ENCODE peak calls at places on chromosomes 1 and 21, in seven cellular contexts. One of them, this sample, is unnamed.
A peak's percentile ranks its signal among the peaks of the same experiment; 100 is the strongest.

GRCh38 chr1:84621553-84621952 is 47.3 kb upstream of the CTBS start:
- DNase-seq in mesenchymal stem cell: no peak
- DNase-seq in neuronal stem cell: no peak
- DNase-seq in H1: no peak
- DNase-seq in IMR-90: no peak
- DNase-seq in H9: no peak
- DNase-seq in mesendoderm: no peak
- DNase-seq in this sample: no peak

GRCh38 chr1:19003371-19004290 is 47.2 kb upstream of the IFFO2 start:
- DNase-seq in mesenchymal stem cell: no peak
- DNase-seq in neuronal stem cell: no peak
- DNase-seq in H1: no peak
- DNase-seq in IMR-90: peak; percentile 88
- DNase-seq in H9: no peak
- DNase-seq in mesendoderm: no peak
- DNase-seq in this sample: no peak

GRCh38 chr1:213381572-213382084 is 330.6 kb downstream of the RPS6KC1 start:
- DNase-seq in mesenchymal stem cell: no peak
- DNase-seq in neuronal stem cell: no peak
- DNase-seq in H1: no peak
- DNase-seq in IMR-90: peak; percentile 12
- DNase-seq in H9: no peak
- DNase-seq in mesendoderm: no peak
- DNase-seq in this sample: no peak

GRCh38 chr1:173095632-173096031 is 44.9 kb upstream of the TNFSF18 start:
- DNase-seq in mesenchymal stem cell: peak; percentile 77
- DNase-seq in neuronal stem cell: no peak
- DNase-seq in H1: no peak
- DNase-seq in IMR-90: peak; percentile 89
- DNase-seq in H9: no peak
- DNase-seq in mesendoderm: no peak
- DNase-seq in this sample: no peak

GRCh38 chr1:81312272-81312754 is 488.4 kb upstream of the ADGRL2 start:
- DNase-seq in mesenchymal stem cell: no peak
- DNase-seq in neuronal stem cell: no peak
- DNase-seq in H1: no peak
- DNase-seq in IMR-90: no peak
- DNase-seq in H9: peak; percentile 57
- DNase-seq in mesendoderm: peak; percentile 33
- DNase-seq in this sample: no peak

GRCh38 chr1:38872401-38873026 is 634 bp downstream of the MYCBP start:
- DNase-seq in mesenchymal stem cell: peak; percentile 47
- DNase-seq in neuronal stem cell: no peak
- DNase-seq in H1: no peak
- DNase-seq in IMR-90: peak; percentile 31
- DNase-seq in H9: no peak
- DNase-seq in mesendoderm: peak; percentile 19
- DNase-seq in this sample: no peak

GRCh38 chr1:173768827-173769226 is 54.0 kb downstream of the KLHL20 start:
- DNase-seq in mesenchymal stem cell: no peak
- DNase-seq in neuronal stem cell: no peak
- DNase-seq in H1: no peak
- DNase-seq in IMR-90: no peak
- DNase-seq in H9: no peak
- DNase-seq in mesendoderm: no peak
- DNase-seq in this sample: no peak

GRCh38 chr1:77489910-77490309 is 192.5 kb downstream of the ZZZ3 start:
- DNase-seq in mesenchymal stem cell: peak; percentile 74
- DNase-seq in neuronal stem cell: peak; percentile 6
- DNase-seq in H1: no peak
- DNase-seq in IMR-90: peak; percentile 24
- DNase-seq in H9: no peak
- DNase-seq in mesendoderm: peak; percentile 26
- DNase-seq in this sample: no peak

GRCh38 chr1:26799479-26800133 is 11.9 kb downstream of the PIGV start:
- DNase-seq in mesenchymal stem cell: peak; percentile 78
- DNase-seq in neuronal stem cell: no peak
- DNase-seq in H1: no peak
- DNase-seq in IMR-90: peak; percentile 81
- DNase-seq in H9: no peak
- DNase-seq in mesendoderm: peak; percentile 83
- DNase-seq in this sample: peak; percentile 46

GRCh38 chr1:110309768-110310167 is 29.4 kb upstream of the RBM15 start:
- DNase-seq in mesenchymal stem cell: peak; percentile 57
- DNase-seq in neuronal stem cell: no peak
- DNase-seq in H1: no peak
- DNase-seq in IMR-90: peak; percentile 91
- DNase-seq in H9: no peak
- DNase-seq in mesendoderm: no peak
- DNase-seq in this sample: no peak

GRCh38 chr1:29820401-29820800 is 584.1 kb downstream of the PTPRU start:
- DNase-seq in mesenchymal stem cell: no peak
- DNase-seq in neuronal stem cell: no peak
- DNase-seq in H1: no peak
- DNase-seq in IMR-90: no peak
- DNase-seq in H9: no peak
- DNase-seq in mesendoderm: no peak
- DNase-seq in this sample: no peak

GRCh38 chr1:189597083-189597482 is 880.6 kb downstream of the BRINP3 start:
- DNase-seq in mesenchymal stem cell: no peak
- DNase-seq in neuronal stem cell: no peak
- DNase-seq in H1: no peak
- DNase-seq in IMR-90: no peak
- DNase-seq in H9: no peak
- DNase-seq in mesendoderm: no peak
- DNase-seq in this sample: no peak

GRCh38 chr1:53016705-53017104 is 45.3 kb upstream of the PODN start:
- DNase-seq in mesenchymal stem cell: peak; percentile 29
- DNase-seq in neuronal stem cell: no peak
- DNase-seq in H1: no peak
- DNase-seq in IMR-90: peak; percentile 41
- DNase-seq in H9: no peak
- DNase-seq in mesendoderm: no peak
- DNase-seq in this sample: no peak

GRCh38 chr1:218355269-218355668 is 10.1 kb downstream of the TGFB2 start:
- DNase-seq in mesenchymal stem cell: no peak
- DNase-seq in neuronal stem cell: no peak
- DNase-seq in H1: no peak
- DNase-seq in IMR-90: no peak
- DNase-seq in H9: no peak
- DNase-seq in mesendoderm: no peak
- DNase-seq in this sample: no peak

GRCh38 chr1:207954104-207954503 is 43.2 kb upstream of the CD34 start:
- DNase-seq in mesenchymal stem cell: no peak
- DNase-seq in neuronal stem cell: no peak
- DNase-seq in H1: no peak
- DNase-seq in IMR-90: no peak
- DNase-seq in H9: no peak
- DNase-seq in mesendoderm: no peak
- DNase-seq in this sample: no peak

GRCh38 chr1:211133841-211134669 is at the start of gene KCNH1:
- DNase-seq in mesenchymal stem cell: peak; percentile 76
- DNase-seq in neuronal stem cell: peak; percentile 90
- DNase-seq in H1: peak; percentile 75
- DNase-seq in IMR-90: peak; percentile 69
- DNase-seq in H9: peak; percentile 93
- DNase-seq in mesendoderm: peak; percentile 92
- DNase-seq in this sample: peak; percentile 39

GRCh38 chr1:10724948-10725852 is 71.2 kb downstream of the CASZ1 start:
- DNase-seq in mesenchymal stem cell: no peak
- DNase-seq in neuronal stem cell: no peak
- DNase-seq in H1: no peak
- DNase-seq in IMR-90: peak; percentile 8
- DNase-seq in H9: no peak
- DNase-seq in mesendoderm: no peak
- DNase-seq in this sample: no peak

GRCh38 chr1:246907472-246907871 is 24.3 kb downstream of the AHCTF1 start:
- DNase-seq in mesenchymal stem cell: peak; percentile 68
- DNase-seq in neuronal stem cell: no peak
- DNase-seq in H1: no peak
- DNase-seq in IMR-90: peak; percentile 72
- DNase-seq in H9: no peak
- DNase-seq in mesendoderm: peak; percentile 59
- DNase-seq in this sample: no peak

GRCh38 chr1:3459940-3460652 is 5.6 kb downstream of the ARHGEF16 start:
- DNase-seq in mesenchymal stem cell: no peak
- DNase-seq in neuronal stem cell: no peak
- DNase-seq in H1: no peak
- DNase-seq in IMR-90: no peak
- DNase-seq in H9: no peak
- DNase-seq in mesendoderm: no peak
- DNase-seq in this sample: peak; percentile 83

GRCh38 chr1:247721222-247721621 is 4.8 kb upstream of the OR6F1 start:
- DNase-seq in mesenchymal stem cell: no peak
- DNase-seq in neuronal stem cell: no peak
- DNase-seq in H1: no peak
- DNase-seq in IMR-90: no peak
- DNase-seq in H9: no peak
- DNase-seq in mesendoderm: no peak
- DNase-seq in this sample: no peak

GRCh38 chr1:35642472-35642955 is 1.2 kb upstream of the PSMB2 start:
- DNase-seq in mesenchymal stem cell: no peak
- DNase-seq in neuronal stem cell: no peak
- DNase-seq in H1: no peak
- DNase-seq in IMR-90: no peak
- DNase-seq in H9: peak; percentile 34
- DNase-seq in mesendoderm: no peak
- DNase-seq in this sample: no peak

GRCh38 chr1:164648211-164649080 is 89.5 kb downstream of the PBX1 start:
- DNase-seq in mesenchymal stem cell: no peak
- DNase-seq in neuronal stem cell: no peak
- DNase-seq in H1: no peak
- DNase-seq in IMR-90: peak; percentile 31
- DNase-seq in H9: no peak
- DNase-seq in mesendoderm: peak; percentile 53
- DNase-seq in this sample: peak; percentile 79

DNA sequence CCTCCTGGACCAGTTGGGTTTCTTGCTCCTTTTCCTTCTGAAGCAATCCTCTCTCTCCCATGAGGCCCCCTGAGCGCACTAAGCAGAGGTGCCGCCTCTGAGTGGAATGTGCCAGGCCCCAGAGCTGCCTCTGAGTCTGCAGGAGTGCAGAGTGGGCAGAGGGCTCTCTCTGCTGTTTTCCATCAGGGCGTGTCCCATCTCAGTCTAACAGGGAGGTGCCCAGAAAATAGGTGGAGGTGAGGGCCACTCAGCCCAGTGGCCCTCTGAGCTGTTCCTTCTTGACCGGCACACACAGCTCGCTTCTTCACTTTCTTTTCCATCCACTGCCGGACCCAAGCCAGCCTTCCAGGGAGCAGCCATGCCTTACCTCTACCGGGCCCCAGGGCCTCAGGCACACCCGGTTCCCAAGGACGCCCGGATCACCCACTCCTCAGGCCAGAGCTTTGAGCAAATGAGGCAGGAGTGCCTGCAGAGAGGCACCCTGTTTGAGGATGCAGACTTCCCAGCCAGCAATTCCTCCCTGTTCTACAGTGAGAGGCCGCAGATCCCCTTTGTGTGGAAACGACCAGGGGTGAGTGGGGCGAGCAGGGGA is at the start of gene CAPN9:
- DNase-seq in mesenchymal stem cell: no peak
- DNase-seq in neuronal stem cell: no peak
- DNase-seq in H1: no peak
- DNase-seq in IMR-90: no peak
- DNase-seq in H9: no peak
- DNase-seq in mesendoderm: no peak
- DNase-seq in this sample: no peak
- H2BK120ac ChIP-seq in mesenchymal stem cell: no peak within 1 kb of the TSS
- H2BK120ac ChIP-seq in neuronal stem cell: no peak within 1 kb of the TSS
- H2BK120ac ChIP-seq in H1: no peak within 1 kb of the TSS
- H2BK120ac ChIP-seq in IMR-90: no peak within 1 kb of the TSS
- H2BK120ac ChIP-seq in H9: no peak within 1 kb of the TSS
- H2BK120ac ChIP-seq in mesendoderm: no peak within 1 kb of the TSS
- H2BK120ac ChIP-seq in this sample: no peak within 1 kb of the TSS

GRCh38 chr1:8395433-8395866 is 77.5 kb downstream of the SLC45A1 start:
- DNase-seq in mesenchymal stem cell: peak; percentile 66
- DNase-seq in neuronal stem cell: no peak
- DNase-seq in H1: no peak
- DNase-seq in IMR-90: no peak
- DNase-seq in H9: no peak
- DNase-seq in mesendoderm: no peak
- DNase-seq in this sample: no peak
- H3K27ac ChIP-seq in mesenchymal stem cell: peak overlapping the region; percentile 72
- H3K27ac ChIP-seq in neuronal stem cell: peak overlapping the region; percentile 94
- H3K27ac ChIP-seq in H1: no peak overlapping the region
- H3K27ac ChIP-seq in IMR-90: peak overlapping the region; percentile 81
- H3K27ac ChIP-seq in H9: no peak overlapping the region
- H3K27ac ChIP-seq in mesendoderm: no peak overlapping the region
- H3K27ac ChIP-seq in this sample: peak overlapping the region; percentile 83

DNA sequence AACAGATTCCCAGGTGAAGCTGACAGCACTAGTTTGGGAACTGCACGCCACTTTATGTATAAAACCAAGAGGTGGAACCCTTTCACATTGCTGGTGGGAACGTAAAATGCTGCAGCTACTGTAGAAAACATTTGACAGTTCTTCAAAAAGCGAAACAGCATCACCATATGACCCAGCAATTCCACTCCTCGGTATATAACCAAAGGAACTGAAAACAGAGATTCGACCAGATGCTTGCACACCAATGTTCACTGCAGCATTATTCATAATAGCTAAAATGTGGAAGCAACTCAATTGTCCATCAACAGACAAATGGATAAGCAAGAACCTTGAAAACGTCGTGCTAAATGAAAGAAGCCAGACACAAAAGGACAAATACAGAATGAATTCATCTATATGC is 17.5 kb downstream of the RSPH1 start:
- DNase-seq in mesenchymal stem cell: no peak
- DNase-seq in neuronal stem cell: no peak
- DNase-seq in H1: no peak
- DNase-seq in IMR-90: no peak
- DNase-seq in H9: no peak
- DNase-seq in mesendoderm: no peak
- DNase-seq in this sample: no peak
- H2BK120ac ChIP-seq in mesenchymal stem cell: no peak overlapping the region
- H2BK120ac ChIP-seq in neuronal stem cell: no peak overlapping the region
- H2BK120ac ChIP-seq in H1: no peak overlapping the region
- H2BK120ac ChIP-seq in IMR-90: no peak overlapping the region
- H2BK120ac ChIP-seq in H9: no peak overlapping the region
- H2BK120ac ChIP-seq in mesendoderm: no peak overlapping the region
- H2BK120ac ChIP-seq in this sample: no peak overlapping the region

DNA sequence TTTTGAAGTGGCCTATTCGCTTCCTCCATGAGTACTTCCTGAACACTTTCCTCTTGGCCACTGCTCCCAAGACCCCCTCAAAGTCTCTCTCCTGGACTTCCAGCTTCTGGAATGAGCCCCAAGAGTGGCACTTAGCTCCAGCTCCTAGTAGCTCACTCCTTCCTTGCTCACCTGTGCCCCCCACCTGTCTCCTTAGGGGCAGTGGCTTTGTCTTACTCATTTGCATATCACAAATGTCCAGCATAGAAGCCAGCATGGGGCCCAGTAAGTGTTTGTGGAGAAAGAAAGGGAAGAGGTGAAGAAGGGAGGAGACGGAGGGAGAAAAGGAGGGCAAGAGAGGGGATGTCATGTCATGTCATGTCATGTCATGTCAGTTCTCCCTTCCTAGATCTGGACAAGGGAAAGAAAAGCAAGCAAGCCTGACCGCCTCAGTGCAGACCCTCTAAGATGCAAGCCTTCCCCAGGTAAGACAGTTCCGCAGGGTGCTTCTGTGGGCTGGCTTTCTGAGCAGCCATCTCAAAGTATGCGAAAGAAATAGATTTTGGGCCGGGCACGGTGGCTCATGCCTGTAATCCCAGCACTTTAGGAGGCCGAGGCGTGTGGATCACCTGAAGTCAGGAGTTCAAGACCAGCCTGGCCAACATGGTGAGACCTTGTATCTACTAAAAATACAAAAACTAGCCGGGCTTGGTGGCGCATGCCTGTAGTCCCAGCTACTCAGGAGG is 6.9 kb upstream of the MX1 start:
- DNase-seq in mesenchymal stem cell: no peak
- DNase-seq in neuronal stem cell: no peak
- DNase-seq in H1: no peak
- DNase-seq in IMR-90: no peak
- DNase-seq in H9: no peak
- DNase-seq in mesendoderm: no peak
- DNase-seq in this sample: no peak
- H3K27ac ChIP-seq in mesenchymal stem cell: no peak overlapping the region
- H3K27ac ChIP-seq in neuronal stem cell: no peak overlapping the region
- H3K27ac ChIP-seq in H1: no peak overlapping the region
- H3K27ac ChIP-seq in IMR-90: no peak overlapping the region
- H3K27ac ChIP-seq in H9: no peak overlapping the region
- H3K27ac ChIP-seq in mesendoderm: no peak overlapping the region
- H3K27ac ChIP-seq in this sample: no peak overlapping the region

This sample was measured in trophoblast cell.